ENCODE peak calls at places on chromosomes 13 and 19, in four cellular contexts. One of them, this sample, is unnamed.

GRCh38 chr19:48999481-49000325 is 6.0 kb downstream of the RUVBL2 start:
- DNase-seq in GM12878: no peak
- DNase-seq in HEK293T: peak
- DNase-seq in HepG2: no peak
- DNase-seq in this sample: peak

GRCh38 chr13:113813070-113813748 is 50.7 kb downstream of the GAS6 start:
- DNase-seq in HepG2: no peak
- DNase-seq in GM12878: no peak
- DNase-seq in HEK293T: no peak
- DNase-seq in this sample: no peak

GRCh38 chr13:91280806-91281205 is 66.7 kb upstream of the MIR17HG start:
- DNase-seq in GM12878: no peak
- DNase-seq in HepG2: no peak
- DNase-seq in HEK293T: no peak
- DNase-seq in this sample: no peak

GRCh38 chr13:103931396-103931795 is 865.2 kb upstream of the SLC10A2 start:
- DNase-seq in HEK293T: no peak
- DNase-seq in GM12878: no peak
- DNase-seq in HepG2: no peak
- DNase-seq in this sample: no peak

GRCh38 chr19:30757836-30758617 is 385.8 kb downstream of the ZNF536 start:
- DNase-seq in HEK293T: no peak
- DNase-seq in GM12878: no peak
- DNase-seq in HepG2: no peak
- DNase-seq in this sample: no peak

GRCh38 chr19:43594710-43595604 is 977 bp downstream of the IRGQ start:
- DNase-seq in HepG2: peak
- DNase-seq in HEK293T: peak
- DNase-seq in GM12878: no peak
- DNase-seq in this sample: peak

GRCh38 chr13:32537580-32538233 is 888 bp downstream of the N4BP2L2 start:
- DNase-seq in GM12878: no peak
- DNase-seq in HepG2: no peak
- DNase-seq in HEK293T: no peak
- DNase-seq in this sample: peak

GRCh38 chr19:47305309-47305751 is 4.3 kb upstream of the C5AR1 start:
- DNase-seq in GM12878: peak
- DNase-seq in HepG2: peak
- DNase-seq in HEK293T: peak
- DNase-seq in this sample: peak

GRCh38 chr13:103941506-103942148 is 875.4 kb upstream of the SLC10A2 start:
- DNase-seq in HEK293T: no peak
- DNase-seq in HepG2: no peak
- DNase-seq in GM12878: no peak
- DNase-seq in this sample: no peak

GRCh38 chr19:869245-870177 is 10.0 kb downstream of the CFD start:
- DNase-seq in HEK293T: no peak
- DNase-seq in GM12878: no peak
- DNase-seq in HepG2: no peak
- DNase-seq in this sample: no peak

GRCh38 chr19:5002143-5002542 is 33.2 kb downstream of the KDM4B start:
- DNase-seq in GM12878: no peak
- DNase-seq in HEK293T: no peak
- DNase-seq in HepG2: peak
- DNase-seq in this sample: no peak

GRCh38 chr19:5005096-5005495 is 36.2 kb downstream of the KDM4B start:
- DNase-seq in HepG2: no peak
- DNase-seq in GM12878: no peak
- DNase-seq in HEK293T: no peak
- DNase-seq in this sample: no peak

GRCh38 chr19:5000120-5000611 is 31.3 kb downstream of the KDM4B start:
- DNase-seq in GM12878: no peak
- DNase-seq in HepG2: no peak
- DNase-seq in HEK293T: no peak
- DNase-seq in this sample: no peak

GRCh38 chr19:5003781-5004180 is 34.9 kb downstream of the KDM4B start:
- DNase-seq in HEK293T: no peak
- DNase-seq in HepG2: no peak
- DNase-seq in GM12878: no peak
- DNase-seq in this sample: no peak

GRCh38 chr19:5001547-5002131 is 32.7 kb downstream of the KDM4B start:
- DNase-seq in HEK293T: peak
- DNase-seq in HepG2: peak
- DNase-seq in GM12878: no peak
- DNase-seq in this sample: peak
- TF ChIP-seq TARDBP in HEK293T: no peak
- TF ChIP-seq TARDBP in HepG2: no peak
- TF ChIP-seq TARDBP in GM12878: no peak
- TF ChIP-seq TARDBP in this sample: no peak

GRCh38 chr13:57813641-57814040 is 182.1 kb downstream of the PCDH17 start:
- DNase-seq in HepG2: no peak
- DNase-seq in HEK293T: no peak
- DNase-seq in GM12878: no peak
- DNase-seq in this sample: no peak
- TF ChIP-seq TARDBP in HepG2: no peak
- TF ChIP-seq TARDBP in HEK293T: no peak
- TF ChIP-seq TARDBP in GM12878: no peak
- TF ChIP-seq TARDBP in this sample: no peak

GRCh38 chr13:99690426-99691189 is 189.3 kb downstream of the TM9SF2 start:
- DNase-seq in HEK293T: no peak
- DNase-seq in GM12878: no peak
- DNase-seq in HepG2: no peak
- DNase-seq in this sample: no peak
- TF ChIP-seq TARDBP in HEK293T: no peak
- TF ChIP-seq TARDBP in GM12878: no peak
- TF ChIP-seq TARDBP in HepG2: no peak
- TF ChIP-seq TARDBP in this sample: no peak

GRCh38 chr19:16143399-16144215 is at the start of gene HSH2D:
- DNase-seq in HEK293T: no peak
- DNase-seq in GM12878: peak
- DNase-seq in HepG2: peak
- DNase-seq in this sample: no peak
- TF ChIP-seq TARDBP in HEK293T: no peak
- TF ChIP-seq TARDBP in GM12878: no peak
- TF ChIP-seq TARDBP in HepG2: no peak
- TF ChIP-seq TARDBP in this sample: no peak

This sample was measured in K562.